ENCODE peak calls at places on chromosome 17, in seven cellular contexts. F, U, A, O, G, Y and R are unnamed samples.
A peak's percentile ranks its signal among the peaks of the same experiment; 100 is the strongest.

GRCh38 chr17:7015587-7016020 is 3.2 kb downstream of the RNASEK start:
- DNase-seq in F (no peak), U (no peak), A (no peak), O (no peak), G (no peak), Y (peak; percentile 58), R (peak; percentile 73)

GRCh38 chr17:17412331-17412730 is 64.5 kb upstream of the MED9 start:
- DNase-seq in F (no peak), U (no peak), A (no peak), O (peak; percentile 82), G (no peak), Y (no peak), R (no peak)

GRCh38 chr17:39684369-39685043 is 3.4 kb downstream of the PGAP3 start:
- DNase-seq in F (no peak), U (no peak), A (no peak), O (no peak), G (no peak), Y (no peak), R (peak; percentile 40)

GRCh38 chr17:49746791-49747490 is 17.0 kb downstream of the FAM117A start:
- DNase-seq in F (no peak), U (no peak), A (no peak), O (no peak), G (no peak), Y (peak; percentile 92), R (no peak)

GRCh38 chr17:57484081-57484666 is 227.9 kb downstream of the MSI2 start:
- DNase-seq in F (no peak), U (no peak), A (no peak), O (peak; percentile 43), G (no peak), Y (no peak), R (no peak)

GRCh38 chr17:75817571-75817970 is 26.6 kb downstream of the UNC13D start:
- DNase-seq in F (no peak), U (no peak), A (no peak), O (no peak), G (no peak), Y (no peak), R (no peak)

GRCh38 chr17:64412944-64413381 is 22.3 kb upstream of the PECAM1 start:
- DNase-seq in F (no peak), U (no peak), A (no peak), O (no peak), G (no peak), Y (no peak), R (no peak)

GRCh38 chr17:40362696-40363479 is 1.6 kb downstream of the GJD3 start:
- DNase-seq in F (peak; percentile 81), U (peak; percentile 94), A (peak; percentile 93), O (peak; percentile 70), G (peak; percentile 95), Y (peak; percentile 89), R (peak; percentile 93)

GRCh38 chr17:49101054-49101534 is 31.5 kb upstream of the B4GALNT2 start:
- DNase-seq in F (no peak), U (no peak), A (no peak), O (peak; percentile 86), G (no peak), Y (no peak), R (no peak)

GRCh38 chr17:9999948-10000695 is 95.1 kb upstream of the RCVRN start:
- DNase-seq in F (no peak), U (no peak), A (no peak), O (no peak), G (no peak), Y (no peak), R (no peak)

GRCh38 chr17:57682667-57683066 is 62.4 kb downstream of the CCDC182 start:
- DNase-seq in F (peak; percentile 10), U (peak; percentile 44), A (no peak), O (no peak), G (no peak), Y (no peak), R (no peak)

GRCh38 chr17:67824735-67825626 is at the start of gene BPTF:
- DNase-seq in F (peak; percentile 92), U (peak; percentile 93), A (peak; percentile 99), O (peak; percentile 87), G (peak; percentile 96), Y (peak; percentile 94), R (peak; percentile 97)

GRCh38 chr17:50062323-50063243 is 6.7 kb downstream of the ITGA3 start:
- DNase-seq in F (peak; percentile 90), U (no peak), A (peak; percentile 56), O (peak; percentile 73), G (no peak), Y (no peak), R (peak; percentile 96)

DNA sequence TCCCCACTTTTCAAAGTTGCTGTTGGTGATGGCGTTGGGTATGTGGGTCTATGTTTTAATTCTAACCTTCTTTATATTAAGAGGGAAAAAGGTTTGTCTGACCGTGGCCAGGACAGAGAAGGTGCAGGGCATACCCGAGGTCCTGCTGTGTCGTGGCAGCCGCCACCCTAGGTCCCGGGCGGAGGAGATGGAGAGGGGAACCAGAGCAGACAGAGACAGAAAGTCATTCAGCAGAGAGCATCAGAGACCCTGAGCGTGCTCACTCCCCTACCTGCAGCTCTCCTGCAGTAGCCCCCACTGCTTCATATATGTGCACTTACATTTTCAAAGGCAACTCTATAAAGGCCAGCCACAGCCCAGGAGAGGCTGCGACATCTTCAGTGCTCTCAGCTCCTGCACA is 327.2 kb upstream of the TNRC6C start:
- DNase-seq in F (no peak), U (no peak), A (no peak), O (no peak), G (no peak), Y (no peak), R (no peak)
- H3K4me1 ChIP-seq in F (no peaks in the 10 kb centered on the region), U (no peaks in the 10 kb centered on the region), A (no peaks in the 10 kb centered on the region), O (no peaks in the 10 kb centered on the region), G (no peaks in the 10 kb centered on the region), Y (peaks cover 20% of the 10 kb centered on the region), R (no peaks in the 10 kb centered on the region)

GRCh38 chr17:16287563-16288027 is 65.7 kb downstream of the CENPV start:
- DNase-seq in F (peak; percentile 50), U (no peak), A (no peak), O (peak; percentile 87), G (no peak), Y (no peak), R (no peak)

GRCh38 chr17:16285646-16286008 is 67.6 kb downstream of the CENPV start:
- DNase-seq in F (no peak), U (no peak), A (no peak), O (no peak), G (no peak), Y (no peak), R (no peak)

GRCh38 chr17:16286947-16287562 is 66.2 kb downstream of the CENPV start:
- DNase-seq in F (no peak), U (peak; percentile 54), A (no peak), O (no peak), G (peak; percentile 37), Y (no peak), R (no peak)

GRCh38 chr17:16283705-16284104 is 66.7 kb downstream of the PIGL start:
- DNase-seq in F (no peak), U (no peak), A (no peak), O (peak; percentile 88), G (no peak), Y (no peak), R (no peak)

DNA sequence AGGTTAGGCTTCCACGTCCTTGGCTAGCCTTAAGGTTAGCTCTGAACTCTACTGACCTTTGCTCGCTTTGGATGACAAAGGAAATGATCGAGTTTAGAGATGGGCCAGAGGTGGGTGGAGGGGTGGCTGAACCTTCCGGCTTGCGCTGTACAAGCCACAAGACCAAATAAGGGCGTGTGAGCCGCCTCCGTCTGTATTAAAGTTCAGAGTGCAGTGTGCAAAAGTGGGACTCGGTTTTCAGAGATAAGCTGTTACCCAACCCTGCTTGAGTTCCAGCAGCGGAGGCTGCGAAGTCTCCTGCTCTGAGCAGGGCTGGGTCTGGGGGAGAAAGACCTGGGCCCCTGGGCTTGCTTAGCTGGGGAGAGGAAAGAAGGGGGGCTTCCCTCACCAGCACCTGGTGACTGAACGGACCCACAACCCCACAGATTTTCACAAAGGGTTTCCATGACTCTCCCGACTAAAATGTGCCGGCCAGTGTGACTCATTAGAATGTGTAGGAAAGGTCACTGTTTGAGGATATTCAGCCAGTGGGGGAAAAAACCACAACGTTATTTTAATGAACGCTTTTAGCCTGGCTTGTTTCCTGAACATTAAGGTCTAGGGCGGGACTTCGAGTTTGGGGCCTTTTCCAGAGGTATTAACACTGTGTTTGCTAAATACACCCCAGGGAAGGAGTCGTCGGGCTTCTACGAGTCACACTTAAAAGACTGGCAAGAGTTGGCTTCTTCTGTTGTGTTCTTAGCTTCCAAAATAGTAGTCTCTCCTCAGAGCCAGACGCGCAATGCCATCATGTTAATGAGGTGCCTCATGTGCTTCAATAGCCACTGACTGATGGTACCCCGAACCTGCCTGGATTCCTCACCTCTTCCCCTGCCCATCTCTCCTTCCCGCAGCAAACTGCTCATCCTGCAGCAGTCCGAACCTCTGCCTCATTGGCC is 67.0 kb downstream of the CENPV start:
- DNase-seq in F (peak; percentile 93), U (peak; percentile 77), A (peak; percentile 25), O (peak; percentile 98), G (peak; percentile 94), Y (no peak), R (peak; percentile 95)
- TF ChIP-seq CTCF in F (no peak), U (no peak), A (no peak), O (no peak), G (no peak), Y (no peak), R (no peak)

DNA sequence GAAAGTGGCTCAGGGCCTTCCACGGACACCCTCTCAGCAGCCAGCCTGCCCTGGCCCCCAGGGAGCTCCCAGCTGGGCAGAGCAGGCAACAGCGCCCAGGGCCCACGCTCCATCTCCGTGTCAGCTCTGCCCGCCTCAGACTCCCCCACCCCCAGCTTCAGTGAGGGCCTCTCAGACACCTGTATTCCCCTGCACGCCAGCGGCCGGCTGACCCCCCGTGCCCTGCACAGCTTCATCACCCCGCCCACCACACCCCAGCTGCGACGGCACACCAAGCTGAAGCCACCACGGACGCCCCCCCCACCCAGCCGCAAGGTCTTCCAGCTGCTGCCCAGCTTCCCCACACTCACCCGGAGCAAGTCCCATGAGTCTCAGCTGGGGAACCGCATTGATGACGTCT is 48.3 kb upstream of the LGALS9 start:
- DNase-seq in F (no peak), U (no peak), A (no peak), O (no peak), G (no peak), Y (no peak), R (no peak)
- H3K9ac ChIP-seq in F (no peak overlapping the region), U (no peak overlapping the region), A (no peak overlapping the region), O (no peak overlapping the region), G (no peak overlapping the region), Y (no peak overlapping the region), R (no peak overlapping the region)

GRCh38 chr17:59856859-59857794 is 35.6 kb downstream of the TUBD1 start:
- DNase-seq in F (no peak), U (no peak), A (no peak), O (no peak), G (no peak), Y (no peak), R (no peak)
- H3K4me1 ChIP-seq in F (peaks cover 10% of the 10 kb centered on the region), U (peaks cover 7% of the 10 kb centered on the region), A (peaks cover 11% of the 10 kb centered on the region), O (peaks cover 15% of the 10 kb centered on the region), G (peaks cover 3% of the 10 kb centered on the region), Y (peaks cover 4% of the 10 kb centered on the region), R (peaks cover 6% of the 10 kb centered on the region)

GRCh38 chr17:79544142-79544914 is 66.5 kb downstream of the RBFOX3 start:
- DNase-seq in F (no peak), U (no peak), A (peak; percentile 32), O (no peak), G (no peak), Y (no peak), R (peak; percentile 56)
- TF ChIP-seq CTCF in F (no peak), U (no peak), A (no peak), O (no peak), G (no peak), Y (no peak), R (no peak)

GRCh38 chr17:15464629-15465028 is 2.8 kb downstream of the CDRT4 start:
- DNase-seq in F (no peak), U (no peak), A (no peak), O (no peak), G (no peak), Y (no peak), R (no peak)
- H3K9ac ChIP-seq in F (no peak overlapping the region), U (no peak overlapping the region), A (no peak overlapping the region), O (no peak overlapping the region), G (no peak overlapping the region), Y (no peak overlapping the region), R (no peak overlapping the region)

GRCh38 chr17:81925860-81926450 is 1.6 kb downstream of the MAFG start:
- DNase-seq in F (no peak), U (no peak), A (no peak), O (no peak), G (no peak), Y (no peak), R (no peak)
- H3K4me1 ChIP-seq in F (peaks cover 23% of the 10 kb centered on the region), U (peaks cover 41% of the 10 kb centered on the region), A (peaks cover 20% of the 10 kb centered on the region), O (peaks cover 37% of the 10 kb centered on the region), G (peaks cover 3% of the 10 kb centered on the region), Y (peaks cover 21% of the 10 kb centered on the region), R (peaks cover 23% of the 10 kb centered on the region)